ENCODE peak calls at places on chromosomes 12 and 14, in four cellular contexts. A is HepG2, X is H1, H is K562. R is an unnamed sample.

GRCh38 chr14:68143341-68143807 is 323.8 kb downstream of the RAD51B start:
- DNase-seq in H (no peak), X (no peak), A (no peak), R (no peak)

GRCh38 chr12:31874961-31875608 is 84.1 kb upstream of the RESF1 start:
- DNase-seq in H (peak), X (no peak), A (no peak), R (no peak)

GRCh38 chr14:88281447-88281846 is 41.6 kb downstream of the KCNK10 start:
- DNase-seq in H (no peak), X (no peak), A (no peak), R (no peak)

GRCh38 chr12:124702736-124703135 is 135.3 kb upstream of the NCOR2 start:
- DNase-seq in X (no peak), H (no peak), A (no peak), R (no peak)

GRCh38 chr12:12376636-12377448 is 20.0 kb downstream of the BORCS5 start:
- DNase-seq in X (no peak), H (peak), A (peak), R (peak)

GRCh38 chr14:66507181-66507721 is 696 bp upstream of the GPHN start:
- DNase-seq in A (no peak), X (no peak), H (no peak), R (no peak)

GRCh38 chr12:111685322-111685810 is 390 bp downstream of the BRAP start:
- DNase-seq in H (peak), X (no peak), A (peak), R (no peak)

GRCh38 chr14:31745741-31746140 is 184.5 kb downstream of the NUBPL start:
- DNase-seq in H (no peak), X (no peak), A (peak), R (no peak)

GRCh38 chr14:61433169-61433568 is 111.8 kb downstream of the PRKCH start:
- DNase-seq in X (no peak), A (no peak), H (no peak), R (no peak)

GRCh38 chr12:69028941-69029729 is 96.2 kb upstream of the CPM start:
- DNase-seq in H (no peak), X (no peak), A (no peak), R (no peak)

GRCh38 chr12:127063339-127064090 is 1203.5 kb upstream of the TMEM132C start:
- DNase-seq in H (peak), A (no peak), X (no peak), R (no peak)

DNA sequence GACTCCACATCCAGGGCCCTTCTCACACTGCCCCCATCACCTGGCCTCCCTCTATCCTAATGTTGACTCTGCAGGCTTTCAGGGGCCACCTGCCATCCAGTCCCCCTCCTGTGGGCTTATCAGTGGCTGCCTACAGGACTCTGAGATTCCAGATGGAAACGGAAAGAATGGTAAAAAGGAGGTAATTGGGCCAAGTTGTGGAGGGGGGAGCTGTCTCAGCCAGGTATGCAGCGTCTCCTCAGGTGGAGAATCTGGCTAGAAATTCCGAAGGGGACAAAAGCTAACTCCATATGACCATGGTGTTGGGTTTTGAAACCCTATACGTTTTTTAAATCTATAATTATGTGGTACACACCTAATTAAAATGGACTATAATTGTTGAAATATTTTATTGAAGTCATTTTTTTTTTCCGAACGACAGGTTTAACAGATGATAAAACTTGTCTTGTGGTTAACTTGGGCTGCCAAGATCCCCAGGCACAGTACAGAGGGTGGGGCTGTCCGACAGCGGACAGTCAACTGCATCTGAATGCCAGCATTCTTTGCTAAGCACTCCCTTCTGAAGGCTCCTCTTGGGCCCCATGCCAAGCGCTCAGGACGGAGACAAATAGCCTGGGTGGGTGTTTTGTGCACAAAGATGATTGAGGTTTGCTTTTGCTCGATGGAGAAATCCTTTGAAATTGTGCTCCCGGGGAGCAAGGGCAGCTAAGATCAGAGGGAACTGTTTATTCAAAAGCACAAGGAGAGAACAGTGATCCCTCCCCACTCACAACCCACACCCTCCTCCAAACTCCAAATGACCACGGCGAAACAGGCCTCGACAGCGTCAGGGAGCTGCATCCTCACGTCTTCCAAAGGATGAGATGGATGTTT is 365.6 kb downstream of the BCL11B start:
- DNase-seq in H (no peak), X (no peak), A (peak), R (no peak)
- TF ChIP-seq HDAC6 in H (no peak), X (no peak), A (no peak), R (no peak)

GRCh38 chr12:51926718-51927117 is 19.4 kb downstream of the ACVRL1 start:
- DNase-seq in A (peak), X (no peak), H (peak), R (no peak)
- TF ChIP-seq HDAC6 in A (no peak), X (no peak), H (no peak), R (no peak)

GRCh38 chr12:2531371-2531770 is 263.4 kb upstream of the FKBP4 start:
- DNase-seq in H (no peak), A (no peak), X (no peak), R (no peak)
- TF ChIP-seq HDAC6 in H (no peak), A (no peak), X (no peak), R (no peak)

GRCh38 chr12:57836442-57837375 is 9.8 kb downstream of the CTDSP2 start:
- DNase-seq in H (peak), A (no peak), X (no peak), R (no peak)
- TF ChIP-seq HDAC6 in H (no peak), A (no peak), X (no peak), R (no peak)

GRCh38 chr14:77498120-77498979 is at the start of gene ISM2:
- DNase-seq in H (peak), A (peak), X (peak), R (no peak)
- TF ChIP-seq HDAC6 in H (no peak), A (no peak), X (no peak), R (peak)

GRCh38 chr12:6080149-6081045 is 44.1 kb downstream of the VWF start:
- DNase-seq in H (no peak), X (no peak), A (no peak), R (no peak)
- TF ChIP-seq HDAC6 in H (no peak), X (no peak), A (no peak), R (no peak)

GRCh38 chr12:96907681-96908163 is 665 bp downstream of the NEDD1 start:
- DNase-seq in A (peak), X (peak), H (peak), R (no peak)
- TF ChIP-seq HDAC6 in A (no peak), X (no peak), H (no peak), R (no peak)